ENCODE peak calls at places on chromosomes 7 and 10, in five cellular contexts. Y, V, T, R and U are unnamed samples.

GRCh38 chr10:80491251-80492102 is 37.4 kb downstream of the TSPAN14 start:
- DNase-seq in Y (no peak), V (peak; percentile 84), T (no peak), R (no peak), U (no peak)

GRCh38 chr10:51700228-51700835 is 937 bp upstream of the CSTF2T start:
- DNase-seq in Y (no peak), V (no peak), T (no peak), R (no peak), U (peak; percentile 6)

GRCh38 chr10:118213456-118213855 is 128.7 kb downstream of the FAM204A start:
- DNase-seq in Y (no peak), V (no peak), T (no peak), R (no peak), U (no peak)

GRCh38 chr10:32005050-32005449 is 51.2 kb downstream of the KIF5B start:
- DNase-seq in Y (no peak), V (peak; percentile 58), T (no peak), R (peak; percentile 16), U (peak; percentile 31)

GRCh38 chr10:102814456-102814871 is 22.7 kb downstream of the CYP17A1 start:
- DNase-seq in Y (no peak), V (peak; percentile 76), T (no peak), R (no peak), U (no peak)

GRCh38 chr10:6255548-6256061 is 52.9 kb downstream of the PFKFB3 start:
- DNase-seq in Y (no peak), V (no peak), T (no peak), R (no peak), U (no peak)

GRCh38 chr10:29737209-29737565 is 102.4 kb upstream of the SVIL start:
- DNase-seq in Y (no peak), V (no peak), T (no peak), R (no peak), U (no peak)

GRCh38 chr10:49352323-49352722 is 43.6 kb downstream of the DRGX start:
- DNase-seq in Y (no peak), V (no peak), T (no peak), R (no peak), U (no peak)

GRCh38 chr7:6284461-6285360 is 12.3 kb upstream of the CYTH3 start:
- DNase-seq in Y (no peak), V (peak; percentile 27), T (no peak), R (no peak), U (no peak)

GRCh38 chr7:129066290-129067131 is 11.6 kb upstream of the TNPO3 start:
- DNase-seq in Y (peak; percentile 88), V (no peak), T (no peak), R (no peak), U (peak; percentile 27)

GRCh38 chr7:133367561-133367960 is 114.7 kb downstream of the EXOC4 start:
- DNase-seq in Y (no peak), V (no peak), T (no peak), R (no peak), U (no peak)

GRCh38 chr10:61779950-61780659 is 117.4 kb downstream of the CABCOCO1 start:
- DNase-seq in Y (no peak), V (no peak), T (no peak), R (no peak), U (peak; percentile 19)

GRCh38 chr7:149103424-149103823 is 12.9 kb upstream of the ZNF786 start:
- DNase-seq in Y (no peak), V (no peak), T (no peak), R (no peak), U (no peak)

GRCh38 chr7:131607291-131608111 is 51.1 kb upstream of the PODXL start:
- DNase-seq in Y (no peak), V (no peak), T (no peak), R (no peak), U (no peak)

GRCh38 chr10:62457598-62457997 is 83.4 kb downstream of the ZNF365 start:
- DNase-seq in Y (no peak), V (no peak), T (no peak), R (no peak), U (no peak)

GRCh38 chr10:106672517-106673175 is 491.9 kb downstream of the SORCS1 start:
- DNase-seq in Y (no peak), V (no peak), T (no peak), R (no peak), U (no peak)

GRCh38 chr7:103811315-103811714 is 178.1 kb downstream of the RELN start:
- DNase-seq in Y (no peak), V (no peak), T (no peak), R (no peak), U (no peak)

GRCh38 chr10:92124020-92124419 is 166.9 kb downstream of the CPEB3 start:
- DNase-seq in Y (no peak), V (peak; percentile 60), T (no peak), R (no peak), U (no peak)

GRCh38 chr7:74356589-74357315 is 67.5 kb downstream of the CLIP2 start:
- DNase-seq in Y (no peak), V (no peak), T (no peak), R (no peak), U (no peak)

GRCh38 chr10:113993489-113993932 is 50.2 kb upstream of the ADRB1 start:
- DNase-seq in Y (no peak), V (no peak), T (no peak), R (no peak), U (no peak)

GRCh38 chr10:97498841-97499560 is at the start of gene UBTD1:
- DNase-seq in Y (no peak), V (peak; percentile 19), T (no peak), R (no peak), U (peak; percentile 56)

GRCh38 chr10:17655567-17656146 is 11.7 kb downstream of the STAM start:
- DNase-seq in Y (no peak), V (peak; percentile 67), T (no peak), R (peak; percentile 64), U (no peak)

GRCh38 chr10:6607778-6608177 is 27.7 kb upstream of the PRKCQ start:
- DNase-seq in Y (no peak), V (no peak), T (no peak), R (no peak), U (no peak)

GRCh38 chr7:27170936-27171635 is 3.0 kb downstream of the HOXA10 start:
- DNase-seq in Y (no peak), V (peak; percentile 26), T (no peak), R (no peak), U (no peak)

GRCh38 chr7:99006739-99007424 is 128.6 kb downstream of the TRRAP start:
- DNase-seq in Y (no peak), V (no peak), T (no peak), R (no peak), U (no peak)

GRCh38 chr10:118818621-118819221 is 64.0 kb upstream of the CACUL1 start:
- DNase-seq in Y (no peak), V (no peak), T (no peak), R (no peak), U (no peak)

GRCh38 chr7:130909161-130909836 is 175.3 kb upstream of the KLF14 start:
- DNase-seq in Y (no peak), V (no peak), T (no peak), R (no peak), U (no peak)

GRCh38 chr10:128751284-128751683 is 625.1 kb upstream of the MKI67 start:
- DNase-seq in Y (no peak), V (no peak), T (no peak), R (no peak), U (no peak)

GRCh38 chr7:45088821-45089313 is at the start of gene NACAD:
- DNase-seq in Y (no peak), V (no peak), T (no peak), R (no peak), U (peak; percentile 58)

GRCh38 chr7:158582089-158582456 is 5.5 kb downstream of the PTPRN2 start:
- DNase-seq in Y (no peak), V (no peak), T (no peak), R (no peak), U (no peak)
- TF ChIP-seq SUZ12 in Y (no peak), V (no peak), T (no peak), R (no peak), U (no peak)

GRCh38 chr7:2170576-2171521 is 61.9 kb downstream of the MAD1L1 start:
- DNase-seq in Y (no peak), V (peak; percentile 65), T (no peak), R (no peak), U (no peak)

GRCh38 chr7:2172311-2173183 is 60.2 kb downstream of the MAD1L1 start:
- DNase-seq in Y (no peak), V (peak; percentile 76), T (no peak), R (no peak), U (no peak)

GRCh38 chr7:2169923-2170575 is 62.7 kb downstream of the MAD1L1 start:
- DNase-seq in Y (no peak), V (no peak), T (no peak), R (no peak), U (no peak)

GRCh38 chr7:2173184-2173827 is 59.4 kb downstream of the MAD1L1 start:
- DNase-seq in Y (no peak), V (no peak), T (no peak), R (no peak), U (no peak)

GRCh38 chr7:2171855-2172254 is 60.9 kb downstream of the MAD1L1 start:
- DNase-seq in Y (no peak), V (no peak), T (no peak), R (no peak), U (no peak)
- TF ChIP-seq SUZ12 in Y (no peak), V (no peak), T (no peak), R (no peak), U (no peak)

GRCh38 chr7:37089972-37090371 is 358.7 kb downstream of the ELMO1 start:
- DNase-seq in Y (no peak), V (peak; percentile 71), T (no peak), R (no peak), U (no peak)
- TF ChIP-seq SUZ12 in Y (no peak), V (no peak), T (no peak), R (no peak), U (no peak)

DNA sequence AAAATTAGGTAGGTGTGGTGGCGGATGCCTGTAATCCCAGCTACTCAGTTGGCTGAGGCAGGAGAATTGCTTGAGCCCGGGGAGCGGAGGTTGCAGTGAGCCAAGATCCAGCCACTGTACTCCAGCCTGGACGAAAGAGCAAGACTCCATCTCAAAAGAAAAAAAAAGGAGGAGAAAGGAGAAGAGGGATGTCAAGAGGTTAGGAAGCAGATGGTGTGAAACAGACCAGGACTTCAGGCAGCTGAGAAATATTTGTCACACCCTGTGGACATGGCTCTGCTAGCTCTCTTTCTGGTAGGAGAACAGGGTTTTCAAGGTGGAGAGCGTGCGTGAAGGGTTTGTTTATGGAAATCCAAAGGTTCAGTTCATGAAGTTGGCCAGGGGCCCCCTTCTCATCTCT is 110.9 kb upstream of the GALNT17 start:
- DNase-seq in Y (no peak), V (no peak), T (no peak), R (no peak), U (no peak)
- TF ChIP-seq SUZ12 in Y (no peak), V (no peak), T (no peak), R (no peak), U (no peak)

GRCh38 chr7:32957326-32958045 is at the start of gene FKBP9:
- DNase-seq in Y (no peak), V (peak; percentile 76), T (no peak), R (no peak), U (peak; percentile 81)
- TF ChIP-seq SUZ12 in Y (peak; percentile 39), V (no peak), T (peak; percentile 56), R (no peak), U (no peak)

GRCh38 chr7:75617634-75618234 is 121.0 kb downstream of the HIP1 start:
- DNase-seq in Y (no peak), V (peak; percentile 50), T (no peak), R (peak; percentile 40), U (no peak)
- TF ChIP-seq SUZ12 in Y (no peak), V (no peak), T (no peak), R (no peak), U (no peak)

GRCh38 chr10:125023269-125023668 is 81.3 kb downstream of the ZRANB1 start:
- DNase-seq in Y (no peak), V (peak; percentile 10), T (no peak), R (no peak), U (peak; percentile 84)
- TF ChIP-seq SUZ12 in Y (no peak), V (no peak), T (no peak), R (no peak), U (no peak)